ENCODE peak calls at places on chromosome 3, in eight cellular contexts. Q is lower lobe of right lung, B is heart left ventricle, H is GM23248, L is A673, N is PC-3, A is cardiac muscle cell, V is keratinocyte. D is an unnamed sample. For H3K4me1, the result is how much of the 10 kb centered on the place peaks cover.

GRCh38 chr3:100256724-100257123 is 4.1 kb upstream of the TBC1D23 start:
- DNase-seq in V (no peak), Q (no peak), H (peak), N (peak), A (peak), B (no peak), L (peak), D (no peak)

GRCh38 chr3:25573386-25574171 is 91.1 kb downstream of the TOP2B start:
- DNase-seq in Q (no peak), L (peak), N (peak), A (no peak), B (no peak), V (no peak), H (peak), D (no peak)

GRCh38 chr3:12557472-12558105 is 702 bp downstream of the MKRN2 start:
- DNase-seq in V (no peak), B (no peak), N (peak), H (peak), L (peak), Q (no peak), A (peak), D (no peak)

GRCh38 chr3:189941679-189942078 is 179.0 kb downstream of the P3H2 start:
- DNase-seq in N (peak), Q (no peak), L (no peak), H (peak), V (no peak), B (no peak), A (peak), D (no peak)

GRCh38 chr3:179015551-179016020 is 56.0 kb downstream of the ZMAT3 start:
- DNase-seq in B (peak), V (peak), L (peak), H (peak), N (peak), A (peak), Q (no peak), D (peak)

GRCh38 chr3:32780735-32781210 is 37.0 kb upstream of the TRIM71 start:
- DNase-seq in A (peak), B (peak), Q (peak), N (peak), V (no peak), L (peak), H (peak), D (peak)

GRCh38 chr3:169771651-169772529 is 1.3 kb upstream of the MYNN start:
- DNase-seq in N (peak), L (peak), H (peak), V (peak), B (peak), A (peak), Q (peak), D (peak)

GRCh38 chr3:150015906-150016305 is 45.2 kb upstream of the PFN2 start:
- DNase-seq in B (no peak), V (no peak), A (peak), L (no peak), N (no peak), H (peak), Q (no peak), D (no peak)

GRCh38 chr3:13092621-13093339 is 19.6 kb upstream of the IQSEC1 start:
- DNase-seq in A (no peak), L (no peak), B (peak), V (no peak), H (no peak), Q (no peak), N (peak), D (no peak)

GRCh38 chr3:194386610-194387009 is 12.5 kb downstream of the GP5 start:
- DNase-seq in L (no peak), H (no peak), A (no peak), Q (no peak), N (no peak), V (no peak), B (no peak), D (no peak)

GRCh38 chr3:108118038-108118727 is 27.4 kb upstream of the CD47 start:
- DNase-seq in A (no peak), L (no peak), N (peak), B (no peak), H (peak), V (no peak), Q (no peak), D (no peak)

GRCh38 chr3:792651-793050 is 300.2 kb upstream of the CNTN6 start:
- DNase-seq in H (no peak), N (no peak), L (no peak), V (no peak), Q (no peak), B (no peak), A (no peak), D (no peak)

GRCh38 chr3:88137836-88138235 is 11.9 kb upstream of the C3orf38 start:
- DNase-seq in L (peak), N (no peak), H (peak), Q (no peak), B (no peak), A (peak), V (no peak), D (no peak)

GRCh38 chr3:13414040-13414729 is 5.9 kb downstream of the NUP210 start:
- DNase-seq in H (no peak), Q (peak), L (no peak), V (no peak), B (no peak), N (peak), A (no peak), D (no peak)

GRCh38 chr3:13344663-13345062 is 75.5 kb downstream of the NUP210 start:
- DNase-seq in N (no peak), L (no peak), A (no peak), H (no peak), V (no peak), B (no peak), Q (no peak), D (no peak)

GRCh38 chr3:29285356-29286070 is 4.6 kb downstream of the RBMS3 start:
- DNase-seq in A (peak), H (peak), L (peak), N (peak), Q (no peak), V (no peak), B (no peak), D (no peak)

GRCh38 chr3:135895734-135896121 is 69.8 kb upstream of the PPP2R3A start:
- DNase-seq in H (peak), B (no peak), L (no peak), V (no peak), Q (no peak), A (peak), N (peak), D (no peak)

GRCh38 chr3:13019243-13019701 is 54.0 kb downstream of the IQSEC1 start:
- DNase-seq in Q (peak), N (no peak), A (peak), B (peak), H (peak), L (no peak), V (no peak), D (peak)

GRCh38 chr3:115187149-115187757 is 40.2 kb upstream of the ZBTB20 start:
- DNase-seq in L (no peak), B (no peak), N (no peak), Q (no peak), H (no peak), V (no peak), A (no peak), D (no peak)

DNA sequence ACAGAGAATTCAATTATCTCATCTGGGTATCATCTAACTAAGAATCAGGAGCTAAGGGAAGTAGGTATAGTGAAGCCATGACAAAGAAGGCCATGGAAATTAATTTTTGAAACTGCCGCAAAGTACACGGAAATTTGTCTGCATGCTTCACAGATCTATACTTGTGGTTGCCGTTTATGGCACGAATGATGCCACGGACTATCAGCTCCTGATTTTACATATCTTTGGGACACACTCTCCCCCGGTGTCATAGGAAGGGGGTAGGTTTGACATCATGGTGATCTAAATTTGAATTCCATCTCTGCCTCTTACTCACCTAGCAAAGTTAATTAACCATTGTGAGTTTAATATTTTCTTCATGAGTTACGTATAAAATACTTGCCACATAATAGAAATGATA is 14.0 kb downstream of the ARPP21 start:
- DNase-seq in H (no peak), V (no peak), N (no peak), A (no peak), B (no peak), L (no peak), Q (no peak), D (no peak)
- H3K4me1 ChIP-seq in H (under half), V (under half), N (under half), A (under half), B (under half), L (under half), Q (under half), D (under half)

GRCh38 chr3:186259612-186260383 is 102.2 kb downstream of the DGKG start:
- DNase-seq in Q (peak), L (peak), A (peak), H (peak), V (no peak), N (peak), B (peak), D (peak)
- H3K4me3 ChIP-seq in Q (no peak), L (no peak), A (no peak), H (no peak), V (no peak), N (peak), B (no peak), D (no peak)

GRCh38 chr3:64216706-64217105 is 8.6 kb downstream of the PRICKLE2 start:
- DNase-seq in H (peak), L (no peak), N (no peak), Q (no peak), B (no peak), A (peak), V (peak), D (no peak)
- H3K27ac ChIP-seq in H (peak), L (no peak), N (no peak), Q (peak), B (no peak), A (no peak), V (peak), D (no peak)

GRCh38 chr3:121916189-121916588 is 22.0 kb downstream of the SLC15A2 start:
- DNase-seq in V (no peak), A (no peak), N (peak), L (no peak), H (no peak), B (no peak), Q (no peak), D (no peak)
- H3K4me1 ChIP-seq in V (under half), A (under half), N (under half), L (under half), H (under half), B (under half), Q (under half), D (under half)

DNA sequence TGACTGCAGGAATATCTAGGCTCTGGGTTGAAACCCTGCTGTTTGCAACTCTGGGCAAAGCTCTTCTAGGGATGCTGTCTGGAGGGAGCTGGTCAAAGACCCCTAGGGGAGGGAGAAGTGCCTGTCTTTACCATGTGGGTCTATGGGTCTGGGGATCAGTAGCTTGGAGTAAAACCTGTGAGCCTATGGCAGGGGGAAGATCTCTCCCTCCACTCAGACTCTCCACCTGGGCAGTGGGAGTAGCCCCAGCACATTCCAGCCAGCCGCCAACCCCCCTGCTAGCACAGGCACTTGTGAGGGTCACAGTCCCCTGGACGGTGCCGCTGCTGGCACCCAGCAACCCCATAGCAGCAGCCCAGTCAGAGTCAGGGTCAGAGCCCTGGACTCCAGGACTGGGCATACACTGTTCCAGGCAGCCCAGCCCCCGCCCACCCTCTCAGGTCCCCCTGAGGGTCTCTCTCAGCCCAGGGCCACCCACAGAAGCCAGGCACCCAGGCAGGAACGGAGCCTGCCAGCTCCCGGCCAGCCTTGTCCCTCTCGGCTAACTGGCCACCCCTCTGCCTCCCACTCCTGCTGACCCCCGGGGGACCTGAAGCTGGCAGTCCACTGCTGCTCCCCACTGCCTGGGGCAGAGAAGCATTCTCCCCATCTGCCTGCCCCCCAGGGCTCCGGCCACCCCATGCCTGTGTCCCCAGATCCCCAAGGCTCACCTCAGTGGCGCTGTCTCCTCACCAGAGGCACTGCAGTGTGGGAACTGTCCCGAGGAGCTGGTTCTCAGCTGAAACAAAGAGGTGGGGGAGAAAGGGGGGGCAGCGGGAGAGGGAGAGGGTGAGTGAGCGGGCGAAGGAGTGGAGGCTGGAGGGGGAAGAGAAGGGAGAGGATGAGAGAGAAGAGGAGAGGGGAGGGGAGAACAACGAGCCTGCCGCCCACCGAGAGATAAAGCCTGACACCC is 10.8 kb downstream of the GLYCTK start:
- DNase-seq in A (no peak), H (no peak), L (no peak), B (no peak), N (no peak), V (no peak), Q (no peak), D (no peak)
- H3K4me3 ChIP-seq in A (peak), H (no peak), L (no peak), B (no peak), N (no peak), V (no peak), Q (no peak), D (peak)

DNA sequence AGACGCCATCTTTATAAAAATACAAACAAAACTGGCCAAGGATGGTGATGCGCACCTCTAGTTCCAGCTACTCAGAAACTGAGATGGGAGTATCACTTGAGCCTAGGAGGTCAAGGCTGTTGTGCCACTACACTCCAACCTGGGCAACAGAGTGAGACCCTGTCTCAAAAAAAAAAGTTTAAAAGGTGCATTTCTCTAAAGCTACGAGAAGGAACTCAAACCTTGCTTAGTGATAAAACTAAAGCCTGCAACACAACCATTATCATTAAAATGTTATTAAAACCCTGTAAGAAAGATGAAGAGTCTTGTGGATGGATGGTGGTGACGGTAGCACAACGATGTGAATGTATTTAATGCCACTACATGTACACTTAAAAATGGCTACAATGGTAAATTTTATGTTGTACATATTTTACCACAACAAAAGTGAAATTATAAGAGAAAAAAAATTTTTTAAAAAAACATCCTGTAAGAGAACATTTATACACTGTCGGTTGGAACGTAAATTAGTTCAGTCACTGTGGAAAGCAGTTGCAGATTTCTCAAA is 3.1 kb downstream of the PLD1 start:
- DNase-seq in H (no peak), V (no peak), N (no peak), A (no peak), Q (no peak), B (no peak), L (no peak), D (no peak)
- H3K27ac ChIP-seq in H (no peak), V (peak), N (peak), A (no peak), Q (no peak), B (peak), L (peak), D (no peak)

GRCh38 chr3:188274249-188274915 is 120.4 kb downstream of the LPP start:
- DNase-seq in A (no peak), L (no peak), N (peak), V (no peak), Q (no peak), H (peak), B (no peak), D (no peak)
- H3K4me1 ChIP-seq in A (under half), L (under half), N (under half), V (under half), Q (under half), H (half or more), B (under half), D (under half)

D was measured in iPS DF 6.9.